ENCODE peak calls at places on chromosome 19, in ten cellular contexts. L is DMS 273 treated with DMSO at 0.1 percent for 48 hours; D is lung microvascular endothelial cell; H is skeletal muscle cell; O is effector CD4-positive, alpha-beta T cell; S is mammary epithelial cell; F is activated naive CD4-positive, alpha-beta T cell treated with Interleukin-2 at 50 U/mL for 16 hours; N is NCI-H1105; W is MM.1S; M is neural crest cell. U is an unnamed sample.

GRCh38 chr19:782195-783043 is 14.8 kb upstream of the PTBP1 start:
- DNase-seq in H (no peak), L (no peak), F (no peak), S (no peak), D (peak), O (no peak), N (no peak), W (no peak), M (no peak), U (no peak)

GRCh38 chr19:49988433-49988832 is 27.5 kb upstream of the SIGLEC11 start:
- DNase-seq in M (no peak), D (peak), O (no peak), F (peak), S (peak), W (no peak), N (no peak), L (no peak), H (no peak), U (no peak)

GRCh38 chr19:4326837-4327251 is 11.8 kb downstream of the STAP2 start:
- DNase-seq in F (no peak), S (no peak), H (no peak), N (no peak), W (no peak), M (no peak), D (no peak), O (peak), L (no peak), U (peak)

GRCh38 chr19:1183543-1184172 is 9.6 kb upstream of the SBNO2 start:
- DNase-seq in O (no peak), S (peak), D (peak), M (no peak), H (no peak), L (no peak), F (no peak), N (no peak), W (no peak), U (no peak)

GRCh38 chr19:39737351-39737750 is 478 bp downstream of the CLC start:
- DNase-seq in S (no peak), D (no peak), O (no peak), W (no peak), M (no peak), L (no peak), N (no peak), F (no peak), H (no peak), U (no peak)

GRCh38 chr19:11324079-11324661 is 15.3 kb downstream of the RAB3D start:
- DNase-seq in L (peak), H (peak), N (peak), S (peak), M (no peak), W (no peak), D (peak), F (peak), O (no peak), U (no peak)

GRCh38 chr19:3055741-3056453 is 6.4 kb downstream of the TLE5 start:
- DNase-seq in O (no peak), N (peak), S (peak), D (no peak), F (no peak), H (no peak), M (no peak), W (no peak), L (no peak), U (no peak)

GRCh38 chr19:41945135-41945766 is 13.9 kb downstream of the RABAC1 start:
- DNase-seq in F (peak), L (no peak), O (peak), M (no peak), S (no peak), H (no peak), D (no peak), N (no peak), W (peak), U (peak)

GRCh38 chr19:11338569-11339253 is 746 bp downstream of the RAB3D start:
- DNase-seq in F (no peak), H (no peak), L (no peak), O (no peak), N (no peak), W (no peak), D (no peak), S (no peak), M (no peak), U (no peak)

GRCh38 chr19:2061936-2062729 is 11.1 kb upstream of the MKNK2 start:
- DNase-seq in H (no peak), L (no peak), W (no peak), D (no peak), S (no peak), M (no peak), F (no peak), O (no peak), N (no peak), U (no peak)

GRCh38 chr19:55437410-55437809 is 5.7 kb downstream of the SHISA7 start:
- DNase-seq in F (peak), M (peak), N (no peak), H (no peak), O (no peak), W (peak), D (peak), S (peak), L (peak), U (no peak)

GRCh38 chr19:40419066-40419612 is 6.0 kb upstream of the PRX start:
- DNase-seq in S (no peak), F (no peak), D (no peak), H (no peak), M (no peak), N (no peak), L (peak), O (no peak), W (no peak), U (no peak)

GRCh38 chr19:6003976-6004375 is 26.0 kb upstream of the RANBP3 start:
- DNase-seq in O (no peak), S (no peak), D (no peak), L (no peak), F (no peak), M (no peak), N (no peak), W (no peak), H (no peak), U (no peak)

GRCh38 chr19:31355330-31356289 is 6.4 kb upstream of the TSHZ3 start:
- DNase-seq in W (no peak), S (no peak), N (no peak), D (no peak), F (no peak), O (no peak), L (no peak), M (no peak), H (no peak), U (no peak)

GRCh38 chr19:41570179-41570578 is 5.8 kb upstream of the CEACAM21 start:
- DNase-seq in M (no peak), F (no peak), D (no peak), W (no peak), L (no peak), S (no peak), H (no peak), O (no peak), N (no peak), U (no peak)

U was measured in activated gamma-delta T cell treated with Interleukin-2 at 50 U/mL for 16 hours.